ENCODE peak calls at places on chromosomes 1 and 21, in eight cellular contexts. Y is tibial nerve, O is HCT116, T is breast epithelium, K is stomach, Q is H54, N is ovary, L is A549. B is an unnamed sample.

GRCh38 chr1:243270097-243270864 is 14.4 kb downstream of the SDCCAG8 start:
- DNase-seq in Y (no peak), O (no peak), T (no peak), K (no peak), Q (no peak), N (no peak), L (no peak), B (no peak)

GRCh38 chr1:36199934-36200741 is 24.1 kb upstream of the THRAP3 start:
- DNase-seq in Y (no peak), O (no peak), T (peak; percentile 56), K (peak; percentile 44), Q (no peak), N (no peak), L (no peak), B (peak; percentile 25)

GRCh38 chr1:151574575-151575529 is 34.7 kb downstream of the TUFT1 start:
- DNase-seq in Y (no peak), O (peak; percentile 51), T (no peak), K (peak; percentile 57), Q (peak; percentile 98), N (no peak), L (peak; percentile 67), B (no peak)

GRCh38 chr1:64956241-64956640 is 10.1 kb downstream of the JAK1 start:
- DNase-seq in Y (no peak), O (no peak), T (no peak), K (no peak), Q (no peak), N (no peak), L (peak; percentile 31), B (peak; percentile 47)

GRCh38 chr1:229557913-229558414 is 543 bp downstream of the ABCB10 start:
- DNase-seq in Y (no peak), O (no peak), T (no peak), K (peak; percentile 44), Q (peak; percentile 43), N (peak; percentile 62), L (peak; percentile 40), B (peak; percentile 45)

GRCh38 chr21:46286668-46286982 is 483 bp downstream of the YBEY start:
- DNase-seq in Y (no peak), O (no peak), T (no peak), K (no peak), Q (no peak), N (no peak), L (no peak), B (no peak)

GRCh38 chr1:156226116-156226538 is 13.3 kb downstream of the PMF1 start:
- DNase-seq in Y (no peak), O (no peak), T (no peak), K (no peak), Q (no peak), N (no peak), L (no peak), B (no peak)

GRCh38 chr1:111660204-111661150 is 40.9 kb downstream of the RAP1A start:
- DNase-seq in Y (no peak), O (no peak), T (no peak), K (no peak), Q (no peak), N (no peak), L (no peak), B (no peak)

GRCh38 chr1:60427194-60427593 is 353.6 kb upstream of the C1orf87 start:
- DNase-seq in Y (no peak), O (no peak), T (no peak), K (no peak), Q (no peak), N (no peak), L (no peak), B (no peak)

GRCh38 chr1:221741364-221741970 is 422 bp downstream of the DUSP10 start:
- DNase-seq in Y (no peak), O (no peak), T (no peak), K (no peak), Q (no peak), N (peak; percentile 50), L (no peak), B (peak; percentile 36)

GRCh38 chr1:14413809-14414208 is 184.7 kb upstream of the KAZN start:
- DNase-seq in Y (no peak), O (no peak), T (no peak), K (no peak), Q (no peak), N (no peak), L (no peak), B (no peak)

GRCh38 chr1:238991730-238992490 is 394.5 kb upstream of the CHRM3 start:
- DNase-seq in Y (no peak), O (no peak), T (no peak), K (no peak), Q (no peak), N (no peak), L (no peak), B (no peak)

GRCh38 chr1:179831852-179832699 is 45.5 kb downstream of the TOR1AIP2 start:
- DNase-seq in Y (no peak), O (no peak), T (no peak), K (no peak), Q (no peak), N (no peak), L (no peak), B (peak; percentile 12)

GRCh38 chr1:116170901-116171589 is 59.8 kb downstream of the MAB21L3 start:
- DNase-seq in Y (no peak), O (no peak), T (no peak), K (no peak), Q (no peak), N (no peak), L (no peak), B (no peak)

GRCh38 chr1:41313661-41314131 is 47.5 kb upstream of the FOXO6 start:
- DNase-seq in Y (no peak), O (peak; percentile 43), T (no peak), K (no peak), Q (peak; percentile 42), N (no peak), L (peak; percentile 20), B (peak; percentile 46)

GRCh38 chr1:21261551-21262281 is 28.5 kb downstream of the ECE1 start:
- DNase-seq in Y (peak; percentile 59), O (peak; percentile 64), T (no peak), K (peak; percentile 50), Q (peak; percentile 75), N (no peak), L (peak; percentile 94), B (peak; percentile 52)

GRCh38 chr1:200040516-200041138 is 13.1 kb downstream of the NR5A2 start:
- DNase-seq in Y (no peak), O (no peak), T (no peak), K (no peak), Q (no peak), N (no peak), L (peak; percentile 50), B (no peak)

GRCh38 chr1:41418868-41419583 is 57.8 kb downstream of the FOXO6 start:
- DNase-seq in Y (no peak), O (peak; percentile 81), T (peak; percentile 90), K (peak; percentile 90), Q (peak; percentile 99), N (no peak), L (peak; percentile 67), B (no peak)

GRCh38 chr1:177274687-177275211 is 104.0 kb downstream of the BRINP2 start:
- DNase-seq in Y (no peak), O (no peak), T (no peak), K (peak; percentile 47), Q (no peak), N (peak; percentile 63), L (no peak), B (peak; percentile 60)

GRCh38 chr1:202150187-202150586 is 5.7 kb upstream of the ARL8A start:
- DNase-seq in Y (no peak), O (no peak), T (no peak), K (no peak), Q (no peak), N (no peak), L (no peak), B (no peak)
- TF ChIP-seq POLR2A in Y (no peak), O (no peak), T (no peak), K (no peak), Q (no peak), N (no peak), L (no peak), B (no peak)

GRCh38 chr1:39194398-39195051 is 10.0 kb upstream of the MACF1 start:
- DNase-seq in Y (no peak), O (no peak), T (no peak), K (no peak), Q (no peak), N (no peak), L (no peak), B (no peak)

GRCh38 chr1:39199593-39199992 is 4.9 kb upstream of the MACF1 start:
- DNase-seq in Y (no peak), O (no peak), T (no peak), K (no peak), Q (no peak), N (no peak), L (no peak), B (no peak)

GRCh38 chr1:39195166-39196111 is 9.1 kb upstream of the MACF1 start:
- DNase-seq in Y (no peak), O (no peak), T (no peak), K (no peak), Q (no peak), N (no peak), L (no peak), B (no peak)

GRCh38 chr1:39196244-39197215 is 8.0 kb upstream of the MACF1 start:
- DNase-seq in Y (no peak), O (no peak), T (no peak), K (no peak), Q (no peak), N (no peak), L (no peak), B (no peak)
- TF ChIP-seq POLR2A in Y (no peak), O (no peak), T (no peak), K (no peak), Q (no peak), N (no peak), L (no peak), B (no peak)

GRCh38 chr1:231590453-231591198 is 36.0 kb upstream of the DISC1 start:
- DNase-seq in Y (no peak), O (peak; percentile 47), T (no peak), K (peak; percentile 48), Q (no peak), N (peak; percentile 61), L (peak; percentile 83), B (peak; percentile 58)
- TF ChIP-seq POLR2A in Y (no peak), O (no peak), T (no peak), K (no peak), Q (no peak), N (no peak), L (no peak), B (no peak)

DNA sequence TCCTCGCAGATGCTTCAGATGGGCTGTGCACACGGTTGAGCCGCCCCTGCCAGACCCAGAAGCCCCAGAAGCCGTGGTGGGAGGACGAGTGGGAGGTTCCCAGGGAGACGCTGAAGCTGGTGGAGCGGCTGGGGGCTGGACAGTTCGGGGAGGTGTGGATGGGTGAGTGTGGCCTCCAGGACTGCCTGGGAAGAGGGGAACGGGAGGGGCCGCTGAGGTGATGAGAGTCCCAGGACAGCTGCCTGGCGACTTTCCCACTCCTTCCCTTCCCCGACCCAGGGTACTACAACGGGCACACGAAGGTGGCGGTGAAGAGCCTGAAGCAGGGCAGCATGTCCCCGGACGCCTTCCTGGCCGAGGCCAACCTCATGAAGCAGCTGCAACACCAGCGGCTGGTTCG is 15.6 kb upstream of the HDAC1 start:
- DNase-seq in Y (no peak), O (no peak), T (no peak), K (no peak), Q (no peak), N (no peak), L (no peak), B (no peak)
- TF ChIP-seq POLR2A in Y (no peak), O (no peak), T (no peak), K (no peak), Q (no peak), N (no peak), L (no peak), B (no peak)